ENCODE peak calls at places on chromosomes 1 and 21, in ten cellular contexts. X is adrenal gland; Q is psoas muscle; B is thoracic aorta; Z is upper lobe of right lung; J is choroid plexus epithelial cell; C is A549; T is esophagus squamous epithelium; N is CD8-positive, alpha-beta T cell; M is dorsolateral prefrontal cortex. O is an unnamed sample.

GRCh38 chr1:212699104-212699838 is 369 bp downstream of the BATF3 start:
- DNase-seq in C (peak; percentile 66), M (no peak), J (peak; percentile 21), Q (peak; percentile 61), Z (peak; percentile 84), X (peak; percentile 35), B (peak; percentile 4), T (no peak), N (peak; percentile 37), O (no peak)

GRCh38 chr1:198575715-198576641 is 35.5 kb upstream of the ATP6V1G3 start:
- DNase-seq in T (no peak), C (no peak), M (no peak), B (no peak), X (no peak), Z (no peak), Q (no peak), N (no peak), J (no peak), O (peak; percentile 66)

GRCh38 chr1:94396356-94396755 is 21.8 kb upstream of the ABCD3 start:
- DNase-seq in C (no peak), J (peak; percentile 39), X (no peak), Q (no peak), Z (no peak), N (no peak), M (peak; percentile 57), B (no peak), T (no peak), O (no peak)

GRCh38 chr1:98323396-98323795 is 338.1 kb upstream of the SNX7 start:
- DNase-seq in Q (no peak), N (no peak), T (no peak), X (no peak), C (peak; percentile 20), Z (no peak), J (peak; percentile 92), B (no peak), M (no peak), O (no peak)

GRCh38 chr1:89464008-89464407 is 60.6 kb upstream of the LRRC8B start:
- DNase-seq in Z (no peak), M (no peak), Q (no peak), C (no peak), N (no peak), J (no peak), T (no peak), B (no peak), X (no peak), O (no peak)

GRCh38 chr1:156538711-156539440 is 33.5 kb downstream of the IQGAP3 start:
- DNase-seq in Z (no peak), Q (no peak), X (no peak), B (no peak), T (no peak), M (no peak), C (no peak), J (no peak), N (no peak), O (no peak)

GRCh38 chr1:162905174-162905573 is 44.2 kb upstream of the CCDC190 start:
- DNase-seq in M (no peak), C (no peak), T (no peak), N (no peak), Z (no peak), Q (no peak), X (no peak), J (peak; percentile 58), B (no peak), O (no peak)

GRCh38 chr1:45230537-45230936 is 24.1 kb upstream of the ZSWIM5 start:
- DNase-seq in J (no peak), Q (no peak), T (no peak), B (no peak), C (no peak), X (no peak), Z (no peak), M (no peak), N (no peak), O (peak; percentile 6)

GRCh38 chr1:114322726-114323125 is 169.1 kb upstream of the SYT6 start:
- DNase-seq in Q (no peak), T (no peak), B (no peak), J (no peak), M (no peak), X (no peak), C (no peak), Z (no peak), N (no peak), O (no peak)

GRCh38 chr1:38778521-38778920 is 81.1 kb downstream of the RRAGC start:
- DNase-seq in Z (no peak), X (no peak), C (no peak), Q (no peak), B (no peak), J (no peak), N (no peak), T (no peak), M (no peak), O (no peak)

DNA sequence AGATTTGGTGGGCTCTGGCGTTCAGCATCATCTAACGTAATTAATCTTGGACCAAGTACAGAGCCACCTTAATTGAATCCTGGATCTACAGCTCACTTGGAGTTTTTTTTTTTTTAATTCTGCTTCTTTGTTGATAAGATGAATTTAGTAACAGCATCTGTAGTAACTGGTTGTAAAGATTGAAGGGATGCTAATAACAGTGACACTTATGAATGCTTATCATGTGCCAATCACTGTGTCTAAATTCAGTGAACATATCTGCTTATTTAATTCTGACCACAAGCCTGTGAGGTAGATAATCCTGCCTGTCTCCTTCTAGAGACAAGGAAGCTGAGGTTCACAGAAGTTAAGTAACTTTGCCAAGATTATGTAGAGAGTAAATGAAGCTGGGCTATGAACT is 408.0 kb downstream of the RWDD3 start:
- DNase-seq in N (no peak), Z (no peak), T (no peak), C (no peak), J (no peak), M (no peak), X (no peak), Q (no peak), B (no peak), O (no peak)
- TF ChIP-seq CTCF in N (no peak), Z (no peak), T (no peak), C (no peak), J (no peak), M (no peak), X (no peak), Q (no peak), B (no peak), O (no peak)

GRCh38 chr1:31670583-31670944 is 25.9 kb upstream of the PEF1 start:
- DNase-seq in B (no peak), T (no peak), N (no peak), X (no peak), Q (no peak), J (no peak), C (no peak), M (no peak), Z (no peak), O (no peak)
- H3K4me3 ChIP-seq in B (peak overlapping the region; percentile 69), T (peak overlapping the region; percentile 46), N (peak overlapping the region; percentile 7), X (no peak overlapping the region), Q (peak overlapping the region; percentile 56), J (peak overlapping the region; percentile 34), C (no peak overlapping the region), M (no peak overlapping the region), Z (no peak overlapping the region), O (peak overlapping the region; percentile 47)

DNA sequence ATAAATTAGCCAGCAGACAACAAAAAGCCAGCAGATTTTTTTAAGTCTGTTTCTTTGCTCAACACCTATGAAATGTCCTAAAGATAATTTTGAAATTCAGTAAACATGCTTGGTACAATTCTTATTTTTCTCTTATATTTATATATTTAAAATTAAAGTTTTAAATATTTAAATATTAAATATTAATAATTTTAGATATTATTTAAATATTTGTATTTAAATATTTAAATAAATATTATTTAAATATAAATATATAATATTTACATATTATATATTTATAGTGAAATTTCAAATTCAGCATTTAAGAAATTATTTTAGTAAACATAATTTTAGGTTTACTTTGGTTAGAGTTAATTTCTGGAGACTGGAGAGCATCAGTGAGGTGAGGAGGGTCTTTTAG is 1554.2 kb downstream of the NCAM2 start:
- DNase-seq in Q (no peak), B (no peak), X (no peak), T (no peak), M (no peak), Z (no peak), C (no peak), J (no peak), N (no peak), O (no peak)
- TF ChIP-seq CTCF in Q (no peak), B (no peak), X (no peak), T (no peak), M (no peak), Z (no peak), C (no peak), J (no peak), N (no peak), O (no peak)

GRCh38 chr1:157995575-157996169 is 2.2 kb downstream of the KIRREL1 start:
- DNase-seq in C (no peak), X (no peak), Z (no peak), J (no peak), B (no peak), N (no peak), T (no peak), M (no peak), Q (no peak), O (no peak)
- H3K4me3 ChIP-seq in C (peak overlapping the region; percentile 98), X (no peak overlapping the region), Z (peak overlapping the region; percentile 16), J (peak overlapping the region; percentile 87), B (peak overlapping the region; percentile 95), N (no peak overlapping the region), T (peak overlapping the region; percentile 79), M (no peak overlapping the region), Q (peak overlapping the region; percentile 77), O (no peak overlapping the region)

GRCh38 chr1:27137544-27138075 is 17.3 kb downstream of the SLC9A1 start:
- DNase-seq in Q (peak; percentile 64), M (no peak), J (no peak), Z (peak; percentile 86), T (no peak), X (peak; percentile 48), N (no peak), C (no peak), B (no peak), O (no peak)

GRCh38 chr1:27133990-27134389 is 20.9 kb downstream of the SLC9A1 start:
- DNase-seq in Z (no peak), X (no peak), M (no peak), Q (no peak), B (no peak), T (no peak), N (no peak), J (peak; percentile 34), C (no peak), O (no peak)

GRCh38 chr1:27137022-27137542 is 17.8 kb downstream of the SLC9A1 start:
- DNase-seq in T (peak; percentile 63), X (no peak), M (peak; percentile 53), Q (peak; percentile 78), B (no peak), Z (peak; percentile 86), J (peak; percentile 24), C (no peak), N (peak; percentile 87), O (no peak)

GRCh38 chr1:27138368-27138767 is 16.6 kb downstream of the SLC9A1 start:
- DNase-seq in T (no peak), M (no peak), J (no peak), Z (no peak), Q (peak; percentile 75), X (no peak), N (no peak), B (no peak), C (no peak), O (no peak)

GRCh38 chr1:27135920-27136551 is 18.9 kb downstream of the SLC9A1 start:
- DNase-seq in T (no peak), M (no peak), Q (no peak), N (no peak), X (no peak), B (no peak), J (no peak), Z (no peak), C (no peak), O (no peak)
- TF ChIP-seq CTCF in T (no peak), M (no peak), Q (no peak), N (no peak), X (no peak), B (no peak), J (peak; percentile 19), Z (no peak), C (no peak), O (no peak)

O was measured in LNCaP clone FGC.